ENCODE peak calls at places on chromosomes 4 and X, in five cellular contexts. One of them, this sample, is unnamed.

GRCh38 chr4:144645102-144645469 is 870 bp upstream of the HHIP start:
- DNase-seq in upper lobe of right lung: peak; percentile 77
- DNase-seq in tibial artery: peak; percentile 65
- DNase-seq in cardiac fibroblast: peak; percentile 31
- DNase-seq in left lung: peak; percentile 80
- DNase-seq in this sample: no peak

GRCh38 chr4:142565771-142566170 is 280.3 kb downstream of the INPP4B start:
- DNase-seq in upper lobe of right lung: no peak
- DNase-seq in tibial artery: no peak
- DNase-seq in cardiac fibroblast: no peak
- DNase-seq in left lung: no peak
- DNase-seq in this sample: no peak

GRCh38 chr4:101556845-101557244 is 209.5 kb upstream of the PPP3CA start:
- DNase-seq in upper lobe of right lung: no peak
- DNase-seq in tibial artery: no peak
- DNase-seq in cardiac fibroblast: no peak
- DNase-seq in left lung: no peak
- DNase-seq in this sample: no peak

GRCh38 chr4:2353222-2354107 is 65.0 kb downstream of the ZFYVE28 start:
- DNase-seq in upper lobe of right lung: peak; percentile 56
- DNase-seq in tibial artery: peak; percentile 55
- DNase-seq in cardiac fibroblast: peak; percentile 66
- DNase-seq in left lung: peak; percentile 71
- DNase-seq in this sample: no peak

GRCh38 chr4:52946811-52947210 is 84.7 kb downstream of the RASL11B start:
- DNase-seq in upper lobe of right lung: no peak
- DNase-seq in tibial artery: no peak
- DNase-seq in cardiac fibroblast: no peak
- DNase-seq in left lung: no peak
- DNase-seq in this sample: no peak

GRCh38 chr4:62912531-62912930 is 1496.7 kb downstream of the TECRL start:
- DNase-seq in upper lobe of right lung: no peak
- DNase-seq in tibial artery: no peak
- DNase-seq in cardiac fibroblast: no peak
- DNase-seq in left lung: no peak
- DNase-seq in this sample: no peak

GRCh38 chr4:109665783-109666455 is 37.3 kb downstream of the CASP6 start:
- DNase-seq in upper lobe of right lung: no peak
- DNase-seq in tibial artery: no peak
- DNase-seq in cardiac fibroblast: peak; percentile 3
- DNase-seq in left lung: no peak
- DNase-seq in this sample: no peak

GRCh38 chrX:101658661-101659477 is 781 bp downstream of the ARMCX2 start:
- DNase-seq in upper lobe of right lung: peak; percentile 88
- DNase-seq in tibial artery: peak; percentile 87
- DNase-seq in cardiac fibroblast: peak; percentile 54
- DNase-seq in left lung: peak; percentile 88
- DNase-seq in this sample: no peak

GRCh38 chrX:50818986-50819385 is 5.0 kb upstream of the SHROOM4 start:
- DNase-seq in upper lobe of right lung: no peak
- DNase-seq in tibial artery: no peak
- DNase-seq in cardiac fibroblast: no peak
- DNase-seq in left lung: no peak
- DNase-seq in this sample: no peak

GRCh38 chrX:68693481-68694410 is 46.3 kb downstream of the STARD8 start:
- DNase-seq in upper lobe of right lung: peak; percentile 87
- DNase-seq in tibial artery: peak; percentile 83
- DNase-seq in cardiac fibroblast: peak; percentile 73
- DNase-seq in left lung: peak; percentile 88
- DNase-seq in this sample: no peak

GRCh38 chrX:23317799-23318724 is 16.6 kb upstream of the PTCHD1 start:
- DNase-seq in upper lobe of right lung: no peak
- DNase-seq in tibial artery: no peak
- DNase-seq in cardiac fibroblast: peak; percentile 13
- DNase-seq in left lung: peak; percentile 51
- DNase-seq in this sample: peak; percentile 13

GRCh38 chr4:83362492-83363329 is 28.1 kb upstream of the HPSE start:
- DNase-seq in upper lobe of right lung: no peak
- DNase-seq in tibial artery: no peak
- DNase-seq in cardiac fibroblast: peak; percentile 73
- DNase-seq in left lung: no peak
- DNase-seq in this sample: peak; percentile 4

GRCh38 chrX:118644378-118644777 is 83.0 kb upstream of the IL13RA1 start:
- DNase-seq in upper lobe of right lung: no peak
- DNase-seq in tibial artery: no peak
- DNase-seq in cardiac fibroblast: peak; percentile 56
- DNase-seq in left lung: no peak
- DNase-seq in this sample: peak; percentile 9

GRCh38 chr4:139768913-139769312 is 103.3 kb downstream of the MGST2 start:
- DNase-seq in upper lobe of right lung: no peak
- DNase-seq in tibial artery: no peak
- DNase-seq in cardiac fibroblast: no peak
- DNase-seq in left lung: no peak
- DNase-seq in this sample: peak; percentile 25

GRCh38 chr4:91220315-91220714 is 1083.5 kb upstream of the GRID2 start:
- DNase-seq in upper lobe of right lung: no peak
- DNase-seq in tibial artery: no peak
- DNase-seq in cardiac fibroblast: no peak
- DNase-seq in left lung: no peak
- DNase-seq in this sample: no peak

GRCh38 chrX:51494409-51494808 is 2.0 kb downstream of the NUDT11 start:
- DNase-seq in upper lobe of right lung: no peak
- DNase-seq in tibial artery: no peak
- DNase-seq in cardiac fibroblast: peak; percentile 20
- DNase-seq in left lung: no peak
- DNase-seq in this sample: no peak

DNA sequence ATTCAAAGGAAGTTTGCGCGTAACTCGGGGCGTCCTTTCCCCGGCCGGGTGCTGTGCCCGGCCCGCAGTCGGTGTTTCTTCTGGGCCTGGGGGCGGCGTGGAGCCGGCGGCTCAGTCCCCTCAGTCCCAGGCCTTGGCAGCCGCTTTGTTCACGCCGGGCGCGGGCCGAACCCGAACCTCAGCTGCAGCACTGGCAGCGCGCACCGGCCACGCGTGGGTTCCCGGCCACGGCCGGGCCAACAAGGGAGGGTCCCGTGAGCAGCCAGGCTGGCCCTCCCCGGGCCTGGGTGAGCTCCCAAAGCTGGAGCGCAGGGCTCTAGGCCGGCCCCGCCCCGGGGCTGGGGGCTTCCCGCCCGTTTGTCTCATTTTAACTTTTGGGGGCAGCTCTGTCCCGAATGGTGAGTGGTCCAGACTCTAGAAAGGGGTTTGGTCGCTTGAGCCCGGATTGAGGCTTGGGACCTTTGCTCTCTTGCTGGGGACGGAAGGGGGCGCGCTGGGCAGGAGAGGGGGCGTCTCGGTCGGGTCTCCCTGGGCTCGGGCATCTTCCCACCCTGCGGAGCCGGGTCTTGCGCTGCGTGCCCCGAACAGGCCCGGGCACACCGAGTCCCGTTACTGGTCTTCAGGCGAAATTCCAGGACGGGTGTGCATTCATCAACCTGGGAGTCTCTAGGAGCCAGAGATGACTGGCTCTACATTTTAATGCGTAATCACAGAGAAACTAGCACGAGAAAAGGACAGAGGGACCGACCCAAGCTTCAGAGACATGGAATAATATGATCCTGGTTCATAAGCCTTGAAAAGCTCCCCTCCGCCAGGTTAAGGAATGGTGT is 177.1 kb downstream of the CBR4 start:
- DNase-seq in upper lobe of right lung: peak; percentile 69
- DNase-seq in tibial artery: peak; percentile 78
- DNase-seq in cardiac fibroblast: peak; percentile 35
- DNase-seq in left lung: peak; percentile 80
- DNase-seq in this sample: no peak
- H3K4me3 ChIP-seq in upper lobe of right lung: peak overlapping the region; percentile 67
- H3K4me3 ChIP-seq in tibial artery: peak overlapping the region; percentile 80
- H3K4me3 ChIP-seq in cardiac fibroblast: peak overlapping the region; percentile 89
- H3K4me3 ChIP-seq in left lung: peak overlapping the region; percentile 57
- H3K4me3 ChIP-seq in this sample: no peak overlapping the region

DNA sequence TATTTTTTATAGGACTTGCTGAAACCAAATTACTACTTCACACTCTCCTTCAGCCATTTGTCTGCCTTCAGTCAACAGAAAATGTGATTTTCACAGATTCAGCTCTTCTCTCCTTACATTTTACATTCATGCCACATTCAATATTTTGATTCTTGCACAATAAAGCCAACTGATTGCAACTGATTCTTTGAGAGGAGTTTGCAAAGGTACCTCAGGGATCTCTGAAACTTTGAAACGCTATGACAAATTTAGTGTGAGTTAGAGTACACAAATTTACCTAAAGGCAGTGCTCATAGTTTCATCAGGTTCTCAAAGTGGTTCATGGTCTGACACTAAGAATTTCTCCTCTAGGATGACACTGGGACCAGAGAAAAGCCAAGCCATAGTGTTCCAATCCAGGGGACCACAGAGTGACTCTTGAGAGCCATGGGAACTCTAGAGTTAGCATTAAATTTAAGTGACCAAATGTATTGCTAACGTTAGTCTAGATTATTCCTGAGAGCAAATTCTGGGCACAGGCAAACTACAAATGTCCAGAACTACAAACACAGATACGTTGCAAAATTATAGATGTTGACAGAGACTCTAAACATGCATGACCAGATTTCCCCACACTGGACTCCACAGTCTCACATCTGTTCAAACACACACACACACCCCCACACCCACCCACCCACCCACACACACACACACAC is 9.0 kb downstream of the CSN3 start:
- DNase-seq in upper lobe of right lung: no peak
- DNase-seq in tibial artery: no peak
- DNase-seq in cardiac fibroblast: no peak
- DNase-seq in left lung: no peak
- DNase-seq in this sample: no peak
- TF ChIP-seq CTCF in upper lobe of right lung: no peak
- TF ChIP-seq CTCF in tibial artery: no peak
- TF ChIP-seq CTCF in cardiac fibroblast: no peak
- TF ChIP-seq CTCF in left lung: no peak
- TF ChIP-seq CTCF in this sample: no peak

GRCh38 chr4:113637823-113638691 is 123.5 kb downstream of the CAMK2D start:
- DNase-seq in upper lobe of right lung: no peak
- DNase-seq in tibial artery: no peak
- DNase-seq in cardiac fibroblast: no peak
- DNase-seq in left lung: no peak
- DNase-seq in this sample: no peak

GRCh38 chr4:113636877-113637276 is 124.7 kb downstream of the CAMK2D start:
- DNase-seq in upper lobe of right lung: no peak
- DNase-seq in tibial artery: no peak
- DNase-seq in cardiac fibroblast: peak; percentile 65
- DNase-seq in left lung: no peak
- DNase-seq in this sample: no peak

GRCh38 chr4:113637363-113637762 is 124.2 kb downstream of the CAMK2D start:
- DNase-seq in upper lobe of right lung: no peak
- DNase-seq in tibial artery: no peak
- DNase-seq in cardiac fibroblast: peak; percentile 83
- DNase-seq in left lung: no peak
- DNase-seq in this sample: no peak

GRCh38 chr4:113635739-113636437 is 125.7 kb downstream of the CAMK2D start:
- DNase-seq in upper lobe of right lung: no peak
- DNase-seq in tibial artery: no peak
- DNase-seq in cardiac fibroblast: peak; percentile 68
- DNase-seq in left lung: no peak
- DNase-seq in this sample: no peak

DNA sequence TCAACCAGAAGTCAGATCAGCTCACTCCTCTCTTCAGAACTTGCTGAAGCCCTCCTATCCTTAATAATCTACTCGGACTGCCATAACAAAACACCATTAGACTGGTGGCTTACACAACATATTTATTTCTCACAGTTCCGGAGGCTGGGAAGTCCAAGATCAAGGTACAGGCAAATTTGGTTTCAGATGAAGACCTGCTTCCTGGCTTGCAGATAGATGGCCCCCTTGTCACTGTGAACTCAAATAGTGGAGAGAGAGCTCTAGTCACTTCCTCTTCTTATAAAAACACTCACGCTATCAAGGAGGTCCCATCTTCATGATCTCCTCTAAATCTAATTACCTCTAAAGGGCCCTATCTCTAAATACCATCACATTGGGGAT is 125.1 kb downstream of the CAMK2D start:
- DNase-seq in upper lobe of right lung: no peak
- DNase-seq in tibial artery: no peak
- DNase-seq in cardiac fibroblast: no peak
- DNase-seq in left lung: no peak
- DNase-seq in this sample: peak; percentile 18
- H3K4me3 ChIP-seq in upper lobe of right lung: no peak overlapping the region
- H3K4me3 ChIP-seq in tibial artery: no peak overlapping the region
- H3K4me3 ChIP-seq in cardiac fibroblast: no peak overlapping the region
- H3K4me3 ChIP-seq in left lung: no peak overlapping the region
- H3K4me3 ChIP-seq in this sample: no peak overlapping the region

GRCh38 chrX:129347291-129347690 is 176.0 kb downstream of the SMARCA1 start:
- DNase-seq in upper lobe of right lung: no peak
- DNase-seq in tibial artery: no peak
- DNase-seq in cardiac fibroblast: no peak
- DNase-seq in left lung: no peak
- DNase-seq in this sample: no peak
- TF ChIP-seq CTCF in upper lobe of right lung: no peak
- TF ChIP-seq CTCF in tibial artery: no peak
- TF ChIP-seq CTCF in cardiac fibroblast: no peak
- TF ChIP-seq CTCF in left lung: no peak
- TF ChIP-seq CTCF in this sample: peak; percentile 30

GRCh38 chr4:159048166-159048886 is 54.6 kb upstream of the RAPGEF2 start:
- DNase-seq in upper lobe of right lung: peak; percentile 81
- DNase-seq in tibial artery: peak; percentile 69
- DNase-seq in cardiac fibroblast: peak; percentile 86
- DNase-seq in left lung: peak; percentile 78
- DNase-seq in this sample: no peak

GRCh38 chr4:159049780-159050375 is 53.0 kb upstream of the RAPGEF2 start:
- DNase-seq in upper lobe of right lung: no peak
- DNase-seq in tibial artery: no peak
- DNase-seq in cardiac fibroblast: no peak
- DNase-seq in left lung: no peak
- DNase-seq in this sample: no peak

GRCh38 chr4:159051245-159052071 is 51.4 kb upstream of the RAPGEF2 start:
- DNase-seq in upper lobe of right lung: no peak
- DNase-seq in tibial artery: no peak
- DNase-seq in cardiac fibroblast: no peak
- DNase-seq in left lung: no peak
- DNase-seq in this sample: no peak

GRCh38 chr4:159055851-159056250 is 47.0 kb upstream of the RAPGEF2 start:
- DNase-seq in upper lobe of right lung: no peak
- DNase-seq in tibial artery: no peak
- DNase-seq in cardiac fibroblast: no peak
- DNase-seq in left lung: no peak
- DNase-seq in this sample: no peak

GRCh38 chr4:159052315-159052714 is 50.6 kb upstream of the RAPGEF2 start:
- DNase-seq in upper lobe of right lung: no peak
- DNase-seq in tibial artery: no peak
- DNase-seq in cardiac fibroblast: no peak
- DNase-seq in left lung: no peak
- DNase-seq in this sample: no peak
- H3K4me3 ChIP-seq in upper lobe of right lung: no peak overlapping the region
- H3K4me3 ChIP-seq in tibial artery: no peak overlapping the region
- H3K4me3 ChIP-seq in cardiac fibroblast: no peak overlapping the region
- H3K4me3 ChIP-seq in left lung: no peak overlapping the region
- H3K4me3 ChIP-seq in this sample: no peak overlapping the region

GRCh38 chr4:115360441-115360840 is 247.0 kb upstream of the NDST4 start:
- DNase-seq in upper lobe of right lung: no peak
- DNase-seq in tibial artery: no peak
- DNase-seq in cardiac fibroblast: no peak
- DNase-seq in left lung: no peak
- DNase-seq in this sample: no peak
- TF ChIP-seq CTCF in upper lobe of right lung: no peak
- TF ChIP-seq CTCF in tibial artery: no peak
- TF ChIP-seq CTCF in cardiac fibroblast: no peak
- TF ChIP-seq CTCF in left lung: no peak
- TF ChIP-seq CTCF in this sample: no peak

This sample was measured in HL-60.